ENCODE peak calls at places on chromosomes 11 and 22, in six cellular contexts. K is PC-3; S is DMS79; L is fibroblast of lung; W is CD8-positive, alpha-beta memory T cell; R is T follicular helper cell. U is an unnamed sample.

GRCh38 chr22:44340271-44341239 is 27.8 kb upstream of the SHISAL1 start:
- DNase-seq in K (no peak), S (peak), L (no peak), W (no peak), R (no peak), U (no peak)

GRCh38 chr11:71188073-71188472 is 64.3 kb downstream of the SHANK2 start:
- DNase-seq in K (no peak), S (no peak), L (no peak), W (no peak), R (no peak), U (no peak)

GRCh38 chr11:96388891-96389603 is 665 bp downstream of the CCDC82 start:
- DNase-seq in K (no peak), S (peak), L (peak), W (no peak), R (no peak), U (no peak)

GRCh38 chr11:45092901-45093760 is 53.3 kb upstream of the PRDM11 start:
- DNase-seq in K (peak), S (no peak), L (peak), W (peak), R (no peak), U (peak)

GRCh38 chr22:31586137-31586920 is 75.7 kb downstream of the PISD start:
- DNase-seq in K (no peak), S (no peak), L (peak), W (no peak), R (no peak), U (no peak)

GRCh38 chr11:2267871-2268825 is 2.2 kb downstream of the ASCL2 start:
- DNase-seq in K (no peak), S (no peak), L (no peak), W (no peak), R (no peak), U (no peak)

GRCh38 chr11:67113231-67113721 is 5.8 kb upstream of the KDM2A start:
- DNase-seq in K (no peak), S (no peak), L (no peak), W (peak), R (no peak), U (peak)

GRCh38 chr11:94768602-94769511 is 701 bp downstream of the AMOTL1 start:
- DNase-seq in K (peak), S (peak), L (peak), W (no peak), R (no peak), U (peak)

GRCh38 chr11:15723966-15724365 is 609.2 kb downstream of the INSC start:
- DNase-seq in K (no peak), S (no peak), L (no peak), W (no peak), R (no peak), U (no peak)

GRCh38 chr11:1763336-1763795 is 361 bp downstream of the CTSD start:
- DNase-seq in K (no peak), S (no peak), L (no peak), W (no peak), R (no peak), U (no peak)

GRCh38 chr11:60786811-60787567 is 1.9 kb downstream of the MS4A10 start:
- DNase-seq in K (peak), S (no peak), L (peak), W (no peak), R (no peak), U (no peak)

GRCh38 chr11:12209096-12209495 is 98.7 kb downstream of the MICAL2 start:
- DNase-seq in K (no peak), S (no peak), L (no peak), W (no peak), R (no peak), U (no peak)

GRCh38 chr11:88692306-88692705 is 354.8 kb upstream of the CTSC start:
- DNase-seq in K (no peak), S (no peak), L (no peak), W (no peak), R (no peak), U (no peak)

GRCh38 chr11:46541593-46542371 is 52.0 kb downstream of the AMBRA1 start:
- DNase-seq in K (no peak), S (no peak), L (no peak), W (no peak), R (no peak), U (no peak)

GRCh38 chr11:18727499-18728236 is 1.7 kb upstream of the IGSF22 start:
- DNase-seq in K (peak), S (no peak), L (peak), W (peak), R (peak), U (peak)